ENCODE peak calls at places on chromosome 13, in nine cellular contexts. One of them, this sample, is unnamed.

GRCh38 chr13:31629085-31629785 is 110.1 kb upstream of the RXFP2 start:
- DNase-seq in tibial nerve: no peak
- DNase-seq in A549: no peak
- DNase-seq in heart left ventricle: no peak
- DNase-seq in HCT116: no peak
- DNase-seq in right lobe of liver: no peak
- DNase-seq in IMR-90: peak; percentile 40
- DNase-seq in gastrocnemius medialis: no peak
- DNase-seq in uterus: no peak
- DNase-seq in this sample: no peak

GRCh38 chr13:26968431-26969335 is 202.9 kb downstream of the USP12 start:
- DNase-seq in tibial nerve: no peak
- DNase-seq in A549: peak; percentile 19
- DNase-seq in heart left ventricle: peak; percentile 44
- DNase-seq in HCT116: no peak
- DNase-seq in right lobe of liver: peak; percentile 90
- DNase-seq in IMR-90: peak; percentile 23
- DNase-seq in gastrocnemius medialis: no peak
- DNase-seq in uterus: no peak
- DNase-seq in this sample: no peak

GRCh38 chr13:113554333-113554700 is 30.2 kb upstream of the TFDP1 start:
- DNase-seq in tibial nerve: no peak
- DNase-seq in A549: no peak
- DNase-seq in heart left ventricle: no peak
- DNase-seq in HCT116: no peak
- DNase-seq in right lobe of liver: no peak
- DNase-seq in IMR-90: no peak
- DNase-seq in gastrocnemius medialis: no peak
- DNase-seq in uterus: no peak
- DNase-seq in this sample: no peak

GRCh38 chr13:45851171-45851889 is at the start of gene SIAH3:
- DNase-seq in tibial nerve: peak; percentile 9
- DNase-seq in A549: peak; percentile 2
- DNase-seq in heart left ventricle: no peak
- DNase-seq in HCT116: no peak
- DNase-seq in right lobe of liver: no peak
- DNase-seq in IMR-90: no peak
- DNase-seq in gastrocnemius medialis: no peak
- DNase-seq in uterus: no peak
- DNase-seq in this sample: no peak

GRCh38 chr13:87052731-87053130 is 618.4 kb upstream of the SLITRK5 start:
- DNase-seq in tibial nerve: no peak
- DNase-seq in A549: no peak
- DNase-seq in heart left ventricle: no peak
- DNase-seq in HCT116: no peak
- DNase-seq in right lobe of liver: no peak
- DNase-seq in IMR-90: peak; percentile 54
- DNase-seq in gastrocnemius medialis: no peak
- DNase-seq in uterus: no peak
- DNase-seq in this sample: no peak

GRCh38 chr13:24741016-24741662 is 22.8 kb upstream of the RNF17 start:
- DNase-seq in tibial nerve: no peak
- DNase-seq in A549: peak; percentile 17
- DNase-seq in heart left ventricle: no peak
- DNase-seq in HCT116: no peak
- DNase-seq in right lobe of liver: no peak
- DNase-seq in IMR-90: no peak
- DNase-seq in gastrocnemius medialis: no peak
- DNase-seq in uterus: no peak
- DNase-seq in this sample: no peak

GRCh38 chr13:93473441-93474270 is 247.0 kb downstream of the GPC6 start:
- DNase-seq in tibial nerve: no peak
- DNase-seq in A549: no peak
- DNase-seq in heart left ventricle: no peak
- DNase-seq in HCT116: no peak
- DNase-seq in right lobe of liver: no peak
- DNase-seq in IMR-90: peak; percentile 74
- DNase-seq in gastrocnemius medialis: no peak
- DNase-seq in uterus: no peak
- DNase-seq in this sample: no peak

GRCh38 chr13:106343831-106344230 is 191.6 kb downstream of the EFNB2 start:
- DNase-seq in tibial nerve: no peak
- DNase-seq in A549: no peak
- DNase-seq in heart left ventricle: no peak
- DNase-seq in HCT116: no peak
- DNase-seq in right lobe of liver: no peak
- DNase-seq in IMR-90: no peak
- DNase-seq in gastrocnemius medialis: no peak
- DNase-seq in uterus: no peak
- DNase-seq in this sample: no peak

GRCh38 chr13:111920306-111920931 is 146.5 kb upstream of the SOX1 start:
- DNase-seq in tibial nerve: no peak
- DNase-seq in A549: no peak
- DNase-seq in heart left ventricle: no peak
- DNase-seq in HCT116: no peak
- DNase-seq in right lobe of liver: no peak
- DNase-seq in IMR-90: no peak
- DNase-seq in gastrocnemius medialis: no peak
- DNase-seq in uterus: no peak
- DNase-seq in this sample: no peak

GRCh38 chr13:46057251-46058015 is 4.9 kb upstream of the ZC3H13 start:
- DNase-seq in tibial nerve: no peak
- DNase-seq in A549: no peak
- DNase-seq in heart left ventricle: no peak
- DNase-seq in HCT116: no peak
- DNase-seq in right lobe of liver: no peak
- DNase-seq in IMR-90: peak; percentile 18
- DNase-seq in gastrocnemius medialis: no peak
- DNase-seq in uterus: no peak
- DNase-seq in this sample: no peak

GRCh38 chr13:33224191-33224590 is 61.4 kb downstream of the STARD13 start:
- DNase-seq in tibial nerve: no peak
- DNase-seq in A549: no peak
- DNase-seq in heart left ventricle: no peak
- DNase-seq in HCT116: no peak
- DNase-seq in right lobe of liver: no peak
- DNase-seq in IMR-90: no peak
- DNase-seq in gastrocnemius medialis: no peak
- DNase-seq in uterus: no peak
- DNase-seq in this sample: no peak

GRCh38 chr13:58343081-58343480 is 711.5 kb downstream of the PCDH17 start:
- DNase-seq in tibial nerve: no peak
- DNase-seq in A549: no peak
- DNase-seq in heart left ventricle: no peak
- DNase-seq in HCT116: no peak
- DNase-seq in right lobe of liver: no peak
- DNase-seq in IMR-90: no peak
- DNase-seq in gastrocnemius medialis: no peak
- DNase-seq in uterus: no peak
- DNase-seq in this sample: no peak

GRCh38 chr13:100398360-100398759 is 190.2 kb downstream of the GGACT start:
- DNase-seq in tibial nerve: no peak
- DNase-seq in A549: no peak
- DNase-seq in heart left ventricle: no peak
- DNase-seq in HCT116: no peak
- DNase-seq in right lobe of liver: no peak
- DNase-seq in IMR-90: no peak
- DNase-seq in gastrocnemius medialis: no peak
- DNase-seq in uterus: no peak
- DNase-seq in this sample: no peak

GRCh38 chr13:28100149-28101121 is at the start of gene FLT3:
- DNase-seq in tibial nerve: no peak
- DNase-seq in A549: peak; percentile 17
- DNase-seq in heart left ventricle: peak; percentile 67
- DNase-seq in HCT116: peak; percentile 51
- DNase-seq in right lobe of liver: peak; percentile 45
- DNase-seq in IMR-90: peak; percentile 38
- DNase-seq in gastrocnemius medialis: peak; percentile 16
- DNase-seq in uterus: no peak
- DNase-seq in this sample: peak; percentile 42

GRCh38 chr13:114263590-114263989 is 17.8 kb upstream of the UPF3A start:
- DNase-seq in tibial nerve: no peak
- DNase-seq in A549: no peak
- DNase-seq in heart left ventricle: no peak
- DNase-seq in HCT116: no peak
- DNase-seq in right lobe of liver: no peak
- DNase-seq in IMR-90: no peak
- DNase-seq in gastrocnemius medialis: no peak
- DNase-seq in uterus: no peak
- DNase-seq in this sample: no peak

GRCh38 chr13:35549481-35549880 is 73.0 kb upstream of the MAB21L1 start:
- DNase-seq in tibial nerve: no peak
- DNase-seq in A549: peak; percentile 27
- DNase-seq in heart left ventricle: no peak
- DNase-seq in HCT116: no peak
- DNase-seq in right lobe of liver: no peak
- DNase-seq in IMR-90: peak; percentile 43
- DNase-seq in gastrocnemius medialis: no peak
- DNase-seq in uterus: no peak
- DNase-seq in this sample: no peak

GRCh38 chr13:93736111-93736510 is 509.5 kb downstream of the GPC6 start:
- DNase-seq in tibial nerve: no peak
- DNase-seq in A549: no peak
- DNase-seq in heart left ventricle: no peak
- DNase-seq in HCT116: no peak
- DNase-seq in right lobe of liver: no peak
- DNase-seq in IMR-90: peak; percentile 82
- DNase-seq in gastrocnemius medialis: no peak
- DNase-seq in uterus: no peak
- DNase-seq in this sample: no peak

GRCh38 chr13:21849323-21849722 is 178.4 kb downstream of the FGF9 start:
- DNase-seq in tibial nerve: no peak
- DNase-seq in A549: peak; percentile 25
- DNase-seq in heart left ventricle: no peak
- DNase-seq in HCT116: peak; percentile 40
- DNase-seq in right lobe of liver: no peak
- DNase-seq in IMR-90: peak; percentile 43
- DNase-seq in gastrocnemius medialis: no peak
- DNase-seq in uterus: no peak
- DNase-seq in this sample: no peak

GRCh38 chr13:34420975-34421719 is 520.9 kb upstream of the NBEA start:
- DNase-seq in tibial nerve: no peak
- DNase-seq in A549: no peak
- DNase-seq in heart left ventricle: no peak
- DNase-seq in HCT116: no peak
- DNase-seq in right lobe of liver: no peak
- DNase-seq in IMR-90: no peak
- DNase-seq in gastrocnemius medialis: no peak
- DNase-seq in uterus: no peak
- DNase-seq in this sample: no peak
- TF ChIP-seq CTCF in tibial nerve: no peak
- TF ChIP-seq CTCF in A549: no peak
- TF ChIP-seq CTCF in heart left ventricle: no peak
- TF ChIP-seq CTCF in HCT116: no peak
- TF ChIP-seq CTCF in right lobe of liver: no peak
- TF ChIP-seq CTCF in IMR-90: no peak
- TF ChIP-seq CTCF in gastrocnemius medialis: no peak
- TF ChIP-seq CTCF in uterus: no peak
- TF ChIP-seq CTCF in this sample: no peak

DNA sequence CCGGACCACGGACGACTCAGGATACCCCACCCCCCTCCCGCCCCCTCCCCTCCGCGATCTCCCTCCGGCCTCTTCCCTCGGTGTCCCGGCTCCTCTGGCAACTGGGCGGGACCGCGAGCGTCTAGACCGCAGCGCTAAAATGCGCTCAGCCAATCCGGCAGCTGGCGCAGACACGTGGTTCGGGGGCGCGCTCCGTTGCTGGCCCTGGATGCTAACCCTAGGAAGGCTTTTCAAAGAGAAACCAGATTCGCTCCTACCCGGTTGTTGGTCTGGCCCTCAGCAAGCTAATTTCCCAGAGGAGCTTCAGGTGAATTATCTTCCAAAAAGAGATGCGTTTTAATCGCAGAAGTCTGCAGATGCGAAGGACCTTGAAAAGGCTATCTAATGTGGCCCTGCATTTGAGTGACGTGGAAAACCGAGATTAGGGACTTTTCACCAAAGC is at the start of gene DZIP1:
- DNase-seq in tibial nerve: peak; percentile 47
- DNase-seq in A549: peak; percentile 83
- DNase-seq in heart left ventricle: peak; percentile 88
- DNase-seq in HCT116: no peak
- DNase-seq in right lobe of liver: peak; percentile 63
- DNase-seq in IMR-90: peak; percentile 83
- DNase-seq in gastrocnemius medialis: peak; percentile 32
- DNase-seq in uterus: peak; percentile 85
- DNase-seq in this sample: peak; percentile 22
- TF ChIP-seq POLR2A in tibial nerve: no peak
- TF ChIP-seq POLR2A in A549: peak; percentile 34
- TF ChIP-seq POLR2A in heart left ventricle: no peak
- TF ChIP-seq POLR2A in HCT116: no peak
- TF ChIP-seq POLR2A in right lobe of liver: no peak
- TF ChIP-seq POLR2A in IMR-90: peak; percentile 81
- TF ChIP-seq POLR2A in gastrocnemius medialis: peak; percentile 37
- TF ChIP-seq POLR2A in uterus: peak; percentile 22
- TF ChIP-seq POLR2A in this sample: no peak

GRCh38 chr13:75489502-75490263 is 7.7 kb upstream of the TBC1D4 start:
- DNase-seq in tibial nerve: no peak
- DNase-seq in A549: peak; percentile 51
- DNase-seq in heart left ventricle: no peak
- DNase-seq in HCT116: no peak
- DNase-seq in right lobe of liver: peak; percentile 55
- DNase-seq in IMR-90: peak; percentile 69
- DNase-seq in gastrocnemius medialis: no peak
- DNase-seq in uterus: no peak
- DNase-seq in this sample: peak; percentile 86

GRCh38 chr13:75486654-75487053 is 4.7 kb upstream of the TBC1D4 start:
- DNase-seq in tibial nerve: no peak
- DNase-seq in A549: no peak
- DNase-seq in heart left ventricle: no peak
- DNase-seq in HCT116: no peak
- DNase-seq in right lobe of liver: no peak
- DNase-seq in IMR-90: no peak
- DNase-seq in gastrocnemius medialis: no peak
- DNase-seq in uterus: no peak
- DNase-seq in this sample: no peak

GRCh38 chr13:75485286-75486062 is 3.5 kb upstream of the TBC1D4 start:
- DNase-seq in tibial nerve: no peak
- DNase-seq in A549: peak; percentile 63
- DNase-seq in heart left ventricle: no peak
- DNase-seq in HCT116: peak; percentile 51
- DNase-seq in right lobe of liver: no peak
- DNase-seq in IMR-90: peak; percentile 61
- DNase-seq in gastrocnemius medialis: no peak
- DNase-seq in uterus: no peak
- DNase-seq in this sample: peak; percentile 33

GRCh38 chr13:75482820-75483079 is 781 bp upstream of the TBC1D4 start:
- DNase-seq in tibial nerve: no peak
- DNase-seq in A549: no peak
- DNase-seq in heart left ventricle: no peak
- DNase-seq in HCT116: no peak
- DNase-seq in right lobe of liver: no peak
- DNase-seq in IMR-90: no peak
- DNase-seq in gastrocnemius medialis: no peak
- DNase-seq in uterus: no peak
- DNase-seq in this sample: no peak

GRCh38 chr13:75486146-75486545 is 4.2 kb upstream of the TBC1D4 start:
- DNase-seq in tibial nerve: no peak
- DNase-seq in A549: peak; percentile 41
- DNase-seq in heart left ventricle: no peak
- DNase-seq in HCT116: no peak
- DNase-seq in right lobe of liver: no peak
- DNase-seq in IMR-90: no peak
- DNase-seq in gastrocnemius medialis: no peak
- DNase-seq in uterus: no peak
- DNase-seq in this sample: no peak
- TF ChIP-seq CTCF in tibial nerve: no peak
- TF ChIP-seq CTCF in A549: no peak
- TF ChIP-seq CTCF in heart left ventricle: no peak
- TF ChIP-seq CTCF in HCT116: no peak
- TF ChIP-seq CTCF in right lobe of liver: no peak
- TF ChIP-seq CTCF in IMR-90: no peak
- TF ChIP-seq CTCF in gastrocnemius medialis: no peak
- TF ChIP-seq CTCF in uterus: no peak
- TF ChIP-seq CTCF in this sample: no peak

GRCh38 chr13:49836516-49836915 is 44.0 kb upstream of the KPNA3 start:
- DNase-seq in tibial nerve: no peak
- DNase-seq in A549: no peak
- DNase-seq in heart left ventricle: no peak
- DNase-seq in HCT116: no peak
- DNase-seq in right lobe of liver: no peak
- DNase-seq in IMR-90: no peak
- DNase-seq in gastrocnemius medialis: no peak
- DNase-seq in uterus: no peak
- DNase-seq in this sample: no peak
- TF ChIP-seq POLR2A in tibial nerve: no peak
- TF ChIP-seq POLR2A in A549: no peak
- TF ChIP-seq POLR2A in heart left ventricle: no peak
- TF ChIP-seq POLR2A in HCT116: no peak
- TF ChIP-seq POLR2A in right lobe of liver: no peak
- TF ChIP-seq POLR2A in IMR-90: no peak
- TF ChIP-seq POLR2A in gastrocnemius medialis: no peak
- TF ChIP-seq POLR2A in uterus: no peak
- TF ChIP-seq POLR2A in this sample: no peak

This sample was measured in thyroid gland.